ENCODE peak calls at places on chromosomes 4 and X, in seven cellular contexts. F is A549, T is GM12878, C is stomach, I is lower leg skin, K is upper lobe of left lung, Y is testis. N is an unnamed sample.

GRCh38 chr4:176451441-176451840 is 131.7 kb downstream of the SPCS3 start:
- DNase-seq in F (no peak), T (no peak), C (no peak), I (no peak), K (no peak), Y (no peak), N (no peak)

GRCh38 chrX:119685225-119686066 is 7.5 kb downstream of the SEPTIN6 start:
- DNase-seq in F (no peak), T (no peak), C (no peak), I (no peak), K (peak; percentile 65), Y (no peak), N (no peak)

GRCh38 chr4:56410247-56410646 is 23.0 kb upstream of the AASDH start:
- DNase-seq in F (peak; percentile 47), T (no peak), C (peak; percentile 47), I (peak; percentile 84), K (peak; percentile 36), Y (peak; percentile 76), N (peak; percentile 76)

GRCh38 chrX:154505726-154506125 is 10.3 kb downstream of the FAM3A start:
- DNase-seq in F (no peak), T (no peak), C (no peak), I (no peak), K (no peak), Y (no peak), N (no peak)

GRCh38 chrX:54479471-54480122 is 16.4 kb downstream of the FGD1 start:
- DNase-seq in F (no peak), T (no peak), C (no peak), I (no peak), K (no peak), Y (no peak), N (no peak)

GRCh38 chrX:129791961-129792570 is 12.3 kb downstream of the SASH3 start:
- DNase-seq in F (no peak), T (no peak), C (no peak), I (no peak), K (no peak), Y (no peak), N (no peak)

GRCh38 chr4:169724251-169724650 is 33.5 kb downstream of the HPF1 start:
- DNase-seq in F (no peak), T (no peak), C (no peak), I (no peak), K (no peak), Y (no peak), N (no peak)

GRCh38 chrX:51332188-51332942 is at the start of gene NUDT10:
- DNase-seq in F (no peak), T (no peak), C (no peak), I (peak; percentile 11), K (peak; percentile 24), Y (peak; percentile 88), N (peak; percentile 71)

GRCh38 chr4:7915875-7916242 is 23.8 kb downstream of the AFAP1 start:
- DNase-seq in F (no peak), T (no peak), C (no peak), I (no peak), K (no peak), Y (no peak), N (no peak)

GRCh38 chr4:86233681-86234080 is 126.2 kb downstream of the MAPK10 start:
- DNase-seq in F (no peak), T (no peak), C (no peak), I (no peak), K (no peak), Y (no peak), N (no peak)

GRCh38 chr4:175453456-175453855 is 358.6 kb downstream of the GPM6A start:
- DNase-seq in F (no peak), T (no peak), C (no peak), I (no peak), K (no peak), Y (no peak), N (no peak)

GRCh38 chrX:40105016-40105790 is 7.4 kb upstream of the BCOR start:
- DNase-seq in F (peak; percentile 21), T (no peak), C (no peak), I (no peak), K (no peak), Y (peak; percentile 30), N (peak; percentile 38)

GRCh38 chrX:41333994-41334865 is at the start of gene DDX3X:
- DNase-seq in F (peak; percentile 58), T (peak; percentile 44), C (peak; percentile 92), I (peak; percentile 78), K (peak; percentile 92), Y (peak; percentile 89), N (peak; percentile 97)

GRCh38 chr4:121050251-121050650 is 22.1 kb downstream of the NDNF start:
- DNase-seq in F (no peak), T (no peak), C (no peak), I (no peak), K (no peak), Y (no peak), N (no peak)

GRCh38 chr4:140150886-140151699 is 2.9 kb downstream of the MAML3 start:
- DNase-seq in F (peak; percentile 55), T (no peak), C (peak; percentile 88), I (peak; percentile 87), K (peak; percentile 90), Y (peak; percentile 91), N (peak; percentile 92)

GRCh38 chr4:137711502-137711901 is 179.2 kb upstream of the PCDH18 start:
- DNase-seq in F (no peak), T (no peak), C (no peak), I (no peak), K (no peak), Y (no peak), N (no peak)

GRCh38 chr4:150078041-150078995 is at the start of gene DCLK2:
- DNase-seq in F (peak; percentile 55), T (no peak), C (peak; percentile 55), I (peak; percentile 29), K (peak; percentile 35), Y (peak; percentile 76), N (peak; percentile 92)

GRCh38 chrX:24988314-24988713 is 27.5 kb downstream of the ARX start:
- DNase-seq in F (no peak), T (no peak), C (no peak), I (no peak), K (no peak), Y (no peak), N (no peak)

GRCh38 chrX:47936224-47936939 is 67.4 kb downstream of the ZNF182 start:
- DNase-seq in F (no peak), T (no peak), C (no peak), I (no peak), K (no peak), Y (no peak), N (no peak)

GRCh38 chr4:152460488-152460887 is 75.4 kb downstream of the FBXW7 start:
- DNase-seq in F (no peak), T (peak; percentile 43), C (no peak), I (no peak), K (no peak), Y (no peak), N (no peak)

GRCh38 chr4:138275946-138276621 is 33.9 kb upstream of the SLC7A11 start:
- DNase-seq in F (peak; percentile 25), T (no peak), C (no peak), I (no peak), K (no peak), Y (no peak), N (no peak)

GRCh38 chr4:87608229-87608628 is at the start of gene DSPP:
- DNase-seq in F (no peak), T (no peak), C (no peak), I (no peak), K (no peak), Y (no peak), N (no peak)
- H3K4me3 ChIP-seq in F (no peak within 1 kb of the TSS), T (no peak within 1 kb of the TSS), C (no peak within 1 kb of the TSS), I (no peak within 1 kb of the TSS), K (no peak within 1 kb of the TSS), Y (no peak within 1 kb of the TSS), N (no peak within 1 kb of the TSS)

DNA sequence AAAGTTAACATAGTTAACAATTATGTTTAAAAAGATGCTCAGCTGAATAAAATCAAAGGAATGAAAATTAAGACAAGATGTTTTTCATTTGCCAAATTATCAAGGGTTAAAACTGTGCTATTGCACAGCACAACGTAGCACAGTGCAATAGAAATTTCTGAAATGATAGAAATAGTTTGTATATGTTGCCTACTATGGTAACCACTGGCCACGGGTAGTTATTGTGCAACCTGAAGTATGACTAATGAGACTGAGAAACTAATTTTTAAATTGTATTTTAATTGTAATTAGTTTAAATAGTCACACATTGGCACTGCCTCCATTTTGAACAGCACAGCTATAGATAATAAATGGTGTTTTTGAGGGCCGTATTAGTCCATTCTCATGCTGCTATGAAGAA is 343.1 kb upstream of the FAM241A start:
- DNase-seq in F (no peak), T (no peak), C (no peak), I (no peak), K (no peak), Y (no peak), N (no peak)
- TF ChIP-seq POLR2A in F (no peak), T (no peak), C (no peak), I (no peak), K (no peak), Y (no peak), N (no peak)

GRCh38 chr4:1194028-1194900 is 21.9 kb upstream of the SPON2 start:
- DNase-seq in F (no peak), T (no peak), C (peak; percentile 40), I (no peak), K (peak; percentile 21), Y (peak; percentile 52), N (peak; percentile 82)
- H3K4me3 ChIP-seq in F (no peak overlapping the region), T (no peak overlapping the region), C (peak overlapping the region; percentile 28), I (no peak overlapping the region), K (no peak overlapping the region), Y (peak overlapping the region; percentile 6), N (no peak overlapping the region)

GRCh38 chr4:682490-683172 is 6.3 kb downstream of the SLC49A3 start:
- DNase-seq in F (no peak), T (no peak), C (no peak), I (no peak), K (no peak), Y (no peak), N (peak; percentile 27)
- TF ChIP-seq POLR2A in F (no peak), T (no peak), C (no peak), I (no peak), K (no peak), Y (no peak), N (no peak)

DNA sequence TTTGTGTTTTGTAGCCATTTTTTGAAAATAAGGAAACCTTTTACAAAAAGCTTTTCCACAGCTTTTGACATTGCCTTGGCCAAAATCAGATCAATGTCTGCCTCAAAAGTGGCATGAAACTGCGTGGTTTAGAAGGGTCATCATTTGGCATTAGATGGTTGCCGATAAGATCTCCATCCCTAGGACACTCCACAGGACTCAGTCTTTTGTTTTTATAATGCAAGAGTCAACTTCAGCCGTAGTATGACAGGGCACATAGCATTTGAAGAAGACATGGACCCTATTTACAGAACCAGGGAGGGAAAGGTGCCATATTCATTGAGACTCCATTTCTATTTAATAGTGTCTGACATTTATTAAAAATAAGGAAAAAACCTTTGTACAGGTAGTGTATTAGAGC is 1.3 kb downstream of the RTL8A start:
- DNase-seq in F (no peak), T (no peak), C (no peak), I (no peak), K (no peak), Y (no peak), N (no peak)
- H3K4me3 ChIP-seq in F (peak overlapping the region; percentile 70), T (peak overlapping the region; percentile 16), C (peak overlapping the region; percentile 57), I (no peak overlapping the region), K (no peak overlapping the region), Y (no peak overlapping the region), N (no peak overlapping the region)